ENCODE peak calls at places on chromosome 1, in ten cellular contexts. One of them, this sample, is unnamed.

GRCh38 chr1:70887936-70888335 is 159.7 kb downstream of the PTGER3 start:
- DNase-seq in endodermal cell: no peak
- DNase-seq in stomach: no peak
- DNase-seq in ovary: no peak
- DNase-seq in kidney: no peak
- DNase-seq in tibial artery: no peak
- DNase-seq in lower lobe of right lung: no peak
- DNase-seq in body of pancreas: no peak
- DNase-seq in epithelial cell of proximal tubule: no peak
- DNase-seq in fibroblast of the aortic adventitia: peak; percentile 35
- DNase-seq in this sample: no peak

GRCh38 chr1:5989731-5990271 is 2.4 kb downstream of the NPHP4 start:
- DNase-seq in endodermal cell: no peak
- DNase-seq in stomach: no peak
- DNase-seq in ovary: no peak
- DNase-seq in kidney: peak; percentile 62
- DNase-seq in tibial artery: no peak
- DNase-seq in lower lobe of right lung: peak; percentile 41
- DNase-seq in body of pancreas: no peak
- DNase-seq in epithelial cell of proximal tubule: no peak
- DNase-seq in fibroblast of the aortic adventitia: no peak
- DNase-seq in this sample: no peak

GRCh38 chr1:185438936-185439335 is 121.9 kb upstream of the IVNS1ABP start:
- DNase-seq in endodermal cell: no peak
- DNase-seq in stomach: no peak
- DNase-seq in ovary: no peak
- DNase-seq in kidney: no peak
- DNase-seq in tibial artery: no peak
- DNase-seq in lower lobe of right lung: no peak
- DNase-seq in body of pancreas: no peak
- DNase-seq in epithelial cell of proximal tubule: no peak
- DNase-seq in fibroblast of the aortic adventitia: no peak
- DNase-seq in this sample: no peak

GRCh38 chr1:232012773-232013386 is 386.3 kb downstream of the DISC1 start:
- DNase-seq in endodermal cell: no peak
- DNase-seq in stomach: no peak
- DNase-seq in ovary: peak; percentile 30
- DNase-seq in kidney: no peak
- DNase-seq in tibial artery: no peak
- DNase-seq in lower lobe of right lung: no peak
- DNase-seq in body of pancreas: no peak
- DNase-seq in epithelial cell of proximal tubule: no peak
- DNase-seq in fibroblast of the aortic adventitia: peak; percentile 81
- DNase-seq in this sample: no peak

GRCh38 chr1:184387871-184388670 is 1.2 kb downstream of the C1orf21 start:
- DNase-seq in endodermal cell: peak; percentile 64
- DNase-seq in stomach: peak; percentile 38
- DNase-seq in ovary: peak; percentile 40
- DNase-seq in kidney: peak; percentile 72
- DNase-seq in tibial artery: no peak
- DNase-seq in lower lobe of right lung: peak; percentile 51
- DNase-seq in body of pancreas: peak; percentile 32
- DNase-seq in epithelial cell of proximal tubule: no peak
- DNase-seq in fibroblast of the aortic adventitia: peak; percentile 83
- DNase-seq in this sample: no peak

GRCh38 chr1:27372022-27372807 is 2.4 kb downstream of the FCN3 start:
- DNase-seq in endodermal cell: no peak
- DNase-seq in stomach: no peak
- DNase-seq in ovary: no peak
- DNase-seq in kidney: no peak
- DNase-seq in tibial artery: no peak
- DNase-seq in lower lobe of right lung: no peak
- DNase-seq in body of pancreas: no peak
- DNase-seq in epithelial cell of proximal tubule: peak; percentile 70
- DNase-seq in fibroblast of the aortic adventitia: no peak
- DNase-seq in this sample: no peak

GRCh38 chr1:172322219-172323061 is 98.0 kb upstream of the C1orf105 start:
- DNase-seq in endodermal cell: peak; percentile 50
- DNase-seq in stomach: no peak
- DNase-seq in ovary: peak; percentile 10
- DNase-seq in kidney: peak; percentile 72
- DNase-seq in tibial artery: peak; percentile 82
- DNase-seq in lower lobe of right lung: peak; percentile 41
- DNase-seq in body of pancreas: peak; percentile 34
- DNase-seq in epithelial cell of proximal tubule: peak; percentile 50
- DNase-seq in fibroblast of the aortic adventitia: peak; percentile 95
- DNase-seq in this sample: no peak

GRCh38 chr1:42931911-42932422 is 26.7 kb downstream of the SLC2A1 start:
- DNase-seq in endodermal cell: peak; percentile 65
- DNase-seq in stomach: peak; percentile 83
- DNase-seq in ovary: no peak
- DNase-seq in kidney: peak; percentile 97
- DNase-seq in tibial artery: peak; percentile 72
- DNase-seq in lower lobe of right lung: peak; percentile 88
- DNase-seq in body of pancreas: no peak
- DNase-seq in epithelial cell of proximal tubule: no peak
- DNase-seq in fibroblast of the aortic adventitia: no peak
- DNase-seq in this sample: no peak

GRCh38 chr1:179661018-179661417 is 69.4 kb downstream of the TDRD5 start:
- DNase-seq in endodermal cell: no peak
- DNase-seq in stomach: no peak
- DNase-seq in ovary: no peak
- DNase-seq in kidney: no peak
- DNase-seq in tibial artery: no peak
- DNase-seq in lower lobe of right lung: no peak
- DNase-seq in body of pancreas: no peak
- DNase-seq in epithelial cell of proximal tubule: no peak
- DNase-seq in fibroblast of the aortic adventitia: no peak
- DNase-seq in this sample: no peak

GRCh38 chr1:68723791-68724190 is 226.9 kb upstream of the DEPDC1 start:
- DNase-seq in endodermal cell: no peak
- DNase-seq in stomach: no peak
- DNase-seq in ovary: no peak
- DNase-seq in kidney: no peak
- DNase-seq in tibial artery: no peak
- DNase-seq in lower lobe of right lung: no peak
- DNase-seq in body of pancreas: no peak
- DNase-seq in epithelial cell of proximal tubule: no peak
- DNase-seq in fibroblast of the aortic adventitia: no peak
- DNase-seq in this sample: no peak

GRCh38 chr1:189022015-189022414 is 1455.6 kb downstream of the BRINP3 start:
- DNase-seq in endodermal cell: no peak
- DNase-seq in stomach: no peak
- DNase-seq in ovary: no peak
- DNase-seq in kidney: no peak
- DNase-seq in tibial artery: no peak
- DNase-seq in lower lobe of right lung: no peak
- DNase-seq in body of pancreas: no peak
- DNase-seq in epithelial cell of proximal tubule: no peak
- DNase-seq in fibroblast of the aortic adventitia: no peak
- DNase-seq in this sample: no peak

GRCh38 chr1:91173379-91173890 is 151.6 kb upstream of the ZNF644 start:
- DNase-seq in endodermal cell: no peak
- DNase-seq in stomach: no peak
- DNase-seq in ovary: no peak
- DNase-seq in kidney: no peak
- DNase-seq in tibial artery: no peak
- DNase-seq in lower lobe of right lung: no peak
- DNase-seq in body of pancreas: no peak
- DNase-seq in epithelial cell of proximal tubule: no peak
- DNase-seq in fibroblast of the aortic adventitia: peak; percentile 35
- DNase-seq in this sample: no peak
- H3K4me3 ChIP-seq in endodermal cell: no peak overlapping the region
- H3K4me3 ChIP-seq in stomach: no peak overlapping the region
- H3K4me3 ChIP-seq in ovary: no peak overlapping the region
- H3K4me3 ChIP-seq in kidney: no peak overlapping the region
- H3K4me3 ChIP-seq in tibial artery: no peak overlapping the region
- H3K4me3 ChIP-seq in lower lobe of right lung: no peak overlapping the region
- H3K4me3 ChIP-seq in body of pancreas: no peak overlapping the region
- H3K4me3 ChIP-seq in epithelial cell of proximal tubule: no peak overlapping the region
- H3K4me3 ChIP-seq in fibroblast of the aortic adventitia: no peak overlapping the region
- H3K4me3 ChIP-seq in this sample: no peak overlapping the region

DNA sequence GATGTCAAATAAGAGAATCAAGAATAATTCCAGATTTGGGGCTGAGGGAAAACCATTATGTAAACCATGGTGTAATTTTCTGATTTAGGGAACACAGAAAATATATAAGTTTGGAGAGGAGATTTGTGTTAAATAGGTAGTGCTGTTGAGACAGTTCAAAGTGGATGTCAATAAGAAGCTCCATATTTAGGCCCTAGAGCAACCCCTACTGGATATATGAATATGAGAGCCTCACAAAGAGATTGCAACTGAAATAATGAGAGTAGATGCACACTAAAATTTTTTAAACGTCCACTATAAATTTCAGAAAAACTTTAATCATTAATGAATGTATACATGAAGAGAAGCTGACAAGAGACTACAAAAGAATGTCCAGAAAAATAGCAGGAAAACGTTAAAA is 1447.8 kb upstream of the PRMT6 start:
- DNase-seq in endodermal cell: no peak
- DNase-seq in stomach: no peak
- DNase-seq in ovary: no peak
- DNase-seq in kidney: no peak
- DNase-seq in tibial artery: no peak
- DNase-seq in lower lobe of right lung: no peak
- DNase-seq in body of pancreas: no peak
- DNase-seq in epithelial cell of proximal tubule: no peak
- DNase-seq in fibroblast of the aortic adventitia: peak; percentile 2
- DNase-seq in this sample: no peak
- TF ChIP-seq CTCF in endodermal cell: peak; percentile 60
- TF ChIP-seq CTCF in stomach: no peak
- TF ChIP-seq CTCF in ovary: no peak
- TF ChIP-seq CTCF in kidney: no peak
- TF ChIP-seq CTCF in tibial artery: no peak
- TF ChIP-seq CTCF in lower lobe of right lung: no peak
- TF ChIP-seq CTCF in body of pancreas: peak; percentile 6
- TF ChIP-seq CTCF in epithelial cell of proximal tubule: peak; percentile 60
- TF ChIP-seq CTCF in fibroblast of the aortic adventitia: no peak
- TF ChIP-seq CTCF in this sample: no peak

GRCh38 chr1:112509005-112509659 is 367 bp downstream of the WNT2B start:
- DNase-seq in endodermal cell: peak; percentile 86
- DNase-seq in stomach: no peak
- DNase-seq in ovary: peak; percentile 58
- DNase-seq in kidney: peak; percentile 83
- DNase-seq in tibial artery: no peak
- DNase-seq in lower lobe of right lung: peak; percentile 53
- DNase-seq in body of pancreas: no peak
- DNase-seq in epithelial cell of proximal tubule: no peak
- DNase-seq in fibroblast of the aortic adventitia: no peak
- DNase-seq in this sample: no peak
- H3K4me3 ChIP-seq in endodermal cell: peak overlapping the region; percentile 80
- H3K4me3 ChIP-seq in stomach: peak overlapping the region; percentile 57
- H3K4me3 ChIP-seq in ovary: peak overlapping the region; percentile 51
- H3K4me3 ChIP-seq in kidney: peak overlapping the region; percentile 52
- H3K4me3 ChIP-seq in tibial artery: peak overlapping the region; percentile 40
- H3K4me3 ChIP-seq in lower lobe of right lung: peak overlapping the region; percentile 59
- H3K4me3 ChIP-seq in body of pancreas: peak overlapping the region; percentile 5
- H3K4me3 ChIP-seq in epithelial cell of proximal tubule: peak overlapping the region; percentile 59
- H3K4me3 ChIP-seq in fibroblast of the aortic adventitia: peak overlapping the region; percentile 65
- H3K4me3 ChIP-seq in this sample: peak overlapping the region; percentile 49

GRCh38 chr1:2212167-2212541 is 16.0 kb upstream of the SKI start:
- DNase-seq in endodermal cell: no peak
- DNase-seq in stomach: no peak
- DNase-seq in ovary: no peak
- DNase-seq in kidney: no peak
- DNase-seq in tibial artery: no peak
- DNase-seq in lower lobe of right lung: peak; percentile 56
- DNase-seq in body of pancreas: no peak
- DNase-seq in epithelial cell of proximal tubule: no peak
- DNase-seq in fibroblast of the aortic adventitia: no peak
- DNase-seq in this sample: no peak

GRCh38 chr1:2213576-2214505 is 14.3 kb upstream of the SKI start:
- DNase-seq in endodermal cell: peak; percentile 75
- DNase-seq in stomach: no peak
- DNase-seq in ovary: peak; percentile 92
- DNase-seq in kidney: peak; percentile 93
- DNase-seq in tibial artery: peak; percentile 95
- DNase-seq in lower lobe of right lung: peak; percentile 81
- DNase-seq in body of pancreas: peak; percentile 15
- DNase-seq in epithelial cell of proximal tubule: no peak
- DNase-seq in fibroblast of the aortic adventitia: peak; percentile 93
- DNase-seq in this sample: no peak

GRCh38 chr1:2214541-2215241 is 13.4 kb upstream of the SKI start:
- DNase-seq in endodermal cell: peak; percentile 65
- DNase-seq in stomach: no peak
- DNase-seq in ovary: peak; percentile 79
- DNase-seq in kidney: peak; percentile 88
- DNase-seq in tibial artery: peak; percentile 80
- DNase-seq in lower lobe of right lung: peak; percentile 64
- DNase-seq in body of pancreas: no peak
- DNase-seq in epithelial cell of proximal tubule: no peak
- DNase-seq in fibroblast of the aortic adventitia: no peak
- DNase-seq in this sample: no peak

GRCh38 chr1:2210786-2211185 is 16.2 kb upstream of the FAAP20 start:
- DNase-seq in endodermal cell: peak; percentile 66
- DNase-seq in stomach: no peak
- DNase-seq in ovary: peak; percentile 21
- DNase-seq in kidney: peak; percentile 76
- DNase-seq in tibial artery: peak; percentile 70
- DNase-seq in lower lobe of right lung: no peak
- DNase-seq in body of pancreas: no peak
- DNase-seq in epithelial cell of proximal tubule: no peak
- DNase-seq in fibroblast of the aortic adventitia: no peak
- DNase-seq in this sample: no peak

GRCh38 chr1:2212542-2213491 is 15.3 kb upstream of the SKI start:
- DNase-seq in endodermal cell: peak; percentile 97
- DNase-seq in stomach: peak; percentile 88
- DNase-seq in ovary: peak; percentile 96
- DNase-seq in kidney: peak; percentile 97
- DNase-seq in tibial artery: peak; percentile 98
- DNase-seq in lower lobe of right lung: peak; percentile 92
- DNase-seq in body of pancreas: peak; percentile 89
- DNase-seq in epithelial cell of proximal tubule: peak; percentile 55
- DNase-seq in fibroblast of the aortic adventitia: peak; percentile 98
- DNase-seq in this sample: no peak
- TF ChIP-seq CTCF in endodermal cell: peak; percentile 28
- TF ChIP-seq CTCF in stomach: peak; percentile 41
- TF ChIP-seq CTCF in ovary: peak; percentile 59
- TF ChIP-seq CTCF in kidney: no peak
- TF ChIP-seq CTCF in tibial artery: peak; percentile 10
- TF ChIP-seq CTCF in lower lobe of right lung: peak; percentile 42
- TF ChIP-seq CTCF in body of pancreas: peak; percentile 12
- TF ChIP-seq CTCF in epithelial cell of proximal tubule: peak; percentile 36
- TF ChIP-seq CTCF in fibroblast of the aortic adventitia: peak; percentile 34
- TF ChIP-seq CTCF in this sample: no peak

DNA sequence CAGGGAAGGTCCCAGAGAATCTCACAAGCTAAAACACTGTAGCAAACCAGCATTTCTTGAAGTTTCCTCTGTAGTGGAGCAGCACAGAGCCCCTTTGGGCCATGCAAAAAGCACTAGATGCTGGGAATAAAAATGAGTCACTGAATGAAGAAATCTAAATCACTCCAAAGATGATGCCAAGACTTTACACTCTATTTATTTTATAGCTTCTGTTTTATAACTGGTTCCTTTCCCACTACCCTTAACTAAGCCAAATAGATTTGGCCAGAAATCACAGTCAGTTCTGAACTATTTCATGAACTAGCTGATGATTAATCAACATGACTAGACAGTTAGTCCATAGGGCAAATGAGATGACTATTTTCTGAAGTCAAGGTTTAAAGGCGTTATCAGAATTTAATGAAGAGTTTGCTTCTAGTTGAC is 89.5 kb downstream of the SCMH1 start:
- DNase-seq in endodermal cell: no peak
- DNase-seq in stomach: no peak
- DNase-seq in ovary: no peak
- DNase-seq in kidney: no peak
- DNase-seq in tibial artery: no peak
- DNase-seq in lower lobe of right lung: no peak
- DNase-seq in body of pancreas: no peak
- DNase-seq in epithelial cell of proximal tubule: peak; percentile 97
- DNase-seq in fibroblast of the aortic adventitia: peak; percentile 95
- DNase-seq in this sample: no peak
- H3K4me3 ChIP-seq in endodermal cell: no peak overlapping the region
- H3K4me3 ChIP-seq in stomach: no peak overlapping the region
- H3K4me3 ChIP-seq in ovary: no peak overlapping the region
- H3K4me3 ChIP-seq in kidney: no peak overlapping the region
- H3K4me3 ChIP-seq in tibial artery: no peak overlapping the region
- H3K4me3 ChIP-seq in lower lobe of right lung: no peak overlapping the region
- H3K4me3 ChIP-seq in body of pancreas: no peak overlapping the region
- H3K4me3 ChIP-seq in epithelial cell of proximal tubule: no peak overlapping the region
- H3K4me3 ChIP-seq in fibroblast of the aortic adventitia: no peak overlapping the region
- H3K4me3 ChIP-seq in this sample: no peak overlapping the region